ENCODE peak calls at places on chromosomes 3 and 15, in five cellular contexts. V is T1000, I is T-helper 17 cell, C is C1 segment of cervical spinal cord, H is T-cell. Q is an unnamed sample.

GRCh38 chr3:8871306-8871705 is 92.0 kb downstream of the RAD18 start:
- DNase-seq in V (no peak), I (no peak), C (no peak), H (no peak), Q (no peak)

GRCh38 chr3:53944019-53944418 is 52.4 kb upstream of the SELENOK start:
- DNase-seq in V (no peak), I (no peak), C (no peak), H (no peak), Q (no peak)

GRCh38 chr15:77810180-77810579 is 177.5 kb upstream of the LINGO1 start:
- DNase-seq in V (no peak), I (no peak), C (no peak), H (no peak), Q (no peak)

GRCh38 chr15:26773485-26773877 is 615 bp upstream of the GABRB3 start:
- DNase-seq in V (no peak), I (no peak), C (peak; percentile 39), H (no peak), Q (peak; percentile 18)

GRCh38 chr3:113898892-113899291 is 48.9 kb upstream of the ZDHHC23 start:
- DNase-seq in V (no peak), I (no peak), C (no peak), H (no peak), Q (peak; percentile 41)

GRCh38 chr3:1183320-1184048 is 90.7 kb downstream of the CNTN6 start:
- DNase-seq in V (peak; percentile 48), I (no peak), C (no peak), H (no peak), Q (no peak)

GRCh38 chr3:66299893-66300292 is 79.1 kb downstream of the SLC25A26 start:
- DNase-seq in V (no peak), I (no peak), C (no peak), H (no peak), Q (no peak)

GRCh38 chr3:78516937-78517336 is 1250.9 kb downstream of the ROBO1 start:
- DNase-seq in V (no peak), I (no peak), C (no peak), H (no peak), Q (no peak)

GRCh38 chr15:66617137-66618090 is 51.6 kb upstream of the LCTL start:
- DNase-seq in V (no peak), I (no peak), C (peak; percentile 5), H (no peak), Q (peak; percentile 62)

GRCh38 chr3:184937611-184938010 is 125.6 kb downstream of the VPS8 start:
- DNase-seq in V (no peak), I (no peak), C (no peak), H (no peak), Q (no peak)

GRCh38 chr3:85005947-85006346 is 47.2 kb downstream of the CADM2 start:
- DNase-seq in V (no peak), I (no peak), C (peak; percentile 10), H (no peak), Q (no peak)

GRCh38 chr15:78438595-78439285 is 724 bp downstream of the IREB2 start:
- DNase-seq in V (no peak), I (no peak), C (peak; percentile 45), H (no peak), Q (peak; percentile 38)

GRCh38 chr3:126746395-126747177 is 42.5 kb downstream of the CHCHD6 start:
- DNase-seq in V (no peak), I (no peak), C (no peak), H (no peak), Q (no peak)

GRCh38 chr15:88658972-88659931 is 20.4 kb downstream of the ISG20 start:
- DNase-seq in V (no peak), I (no peak), C (no peak), H (no peak), Q (peak; percentile 85)